ENCODE peak calls at places on chromosome 10, in nine cellular contexts. J, O, M, B, U, A, K, Y and Q are unnamed samples.
A peak's percentile ranks its signal among the peaks of the same experiment; 100 is the strongest.

GRCh38 chr10:95319239-95319638 is 28.4 kb upstream of the PDLIM1 start:
- DNase-seq in K (no peak), J (no peak), B (no peak), U (no peak), M (peak; percentile 33), O (peak; percentile 35), Y (no peak), A (no peak), Q (no peak)

GRCh38 chr10:78807504-78808202 is 261.1 kb upstream of the ZMIZ1 start:
- DNase-seq in M (no peak), J (no peak), K (no peak), U (no peak), A (no peak), O (no peak), Y (no peak), B (no peak), Q (no peak)

GRCh38 chr10:76080991-76081390 is 649.6 kb downstream of the LRMDA start:
- DNase-seq in O (no peak), B (no peak), U (no peak), M (peak; percentile 15), Y (no peak), K (no peak), J (no peak), A (no peak), Q (no peak)

GRCh38 chr10:80196270-80196949 is 8.9 kb downstream of the ANXA11 start:
- DNase-seq in A (no peak), K (peak; percentile 85), Y (no peak), M (peak; percentile 61), J (peak; percentile 58), U (peak; percentile 61), B (peak; percentile 90), O (peak; percentile 82), Q (peak; percentile 61)

GRCh38 chr10:28925154-28925663 is 247.9 kb downstream of the BAMBI start:
- DNase-seq in B (no peak), U (peak; percentile 68), A (no peak), O (no peak), M (no peak), Y (no peak), J (no peak), K (no peak), Q (no peak)

GRCh38 chr10:46235705-46236536 is 50.9 kb upstream of the ANTXRL start:
- DNase-seq in B (peak; percentile 9), O (no peak), K (no peak), Y (no peak), M (no peak), U (no peak), A (peak; percentile 0), J (no peak), Q (no peak)

GRCh38 chr10:89535185-89536012 is at the start of gene SLC16A12:
- DNase-seq in O (peak; percentile 55), K (no peak), U (peak; percentile 44), B (no peak), A (peak; percentile 44), J (no peak), Y (no peak), M (no peak), Q (no peak)

GRCh38 chr10:117132751-117133231 is 5.3 kb downstream of the VAX1 start:
- DNase-seq in A (peak; percentile 57), J (no peak), O (no peak), B (no peak), U (no peak), Y (no peak), K (no peak), M (no peak), Q (no peak)

GRCh38 chr10:49601857-49602256 is 8.3 kb upstream of the SLC18A3 start:
- DNase-seq in B (peak; percentile 22), M (peak; percentile 9), J (no peak), O (no peak), A (no peak), Y (no peak), U (no peak), K (no peak), Q (no peak)

GRCh38 chr10:21068025-21068656 is 171.0 kb upstream of the NEBL start:
- DNase-seq in J (no peak), B (no peak), K (no peak), A (no peak), O (no peak), U (no peak), M (no peak), Y (no peak), Q (no peak)

GRCh38 chr10:79248341-79248931 is 98.8 kb upstream of the PPIF start:
- DNase-seq in J (no peak), Y (peak; percentile 58), M (no peak), A (no peak), K (no peak), O (peak; percentile 41), B (no peak), U (peak; percentile 78), Q (no peak)

GRCh38 chr10:34018811-34019210 is 684.3 kb upstream of the NRP1 start:
- DNase-seq in M (no peak), O (peak; percentile 1), Y (no peak), J (no peak), U (no peak), K (no peak), B (no peak), A (no peak), Q (peak; percentile 33)

GRCh38 chr10:85832988-85833387 is 533.6 kb downstream of the GRID1 start:
- DNase-seq in B (no peak), Y (no peak), A (no peak), U (no peak), M (no peak), O (no peak), J (no peak), K (no peak), Q (no peak)

GRCh38 chr10:58336242-58336641 is 1.4 kb downstream of the UBE2D1 start:
- DNase-seq in M (no peak), O (no peak), A (no peak), K (no peak), J (no peak), U (no peak), Y (no peak), B (no peak), Q (no peak)

GRCh38 chr10:102628451-102628911 is 15.8 kb upstream of the TRIM8 start:
- DNase-seq in K (no peak), B (no peak), O (no peak), Y (peak; percentile 47), J (no peak), U (peak; percentile 86), A (no peak), M (no peak), Q (no peak)

GRCh38 chr10:113854019-113854756 is at the start of the genes DCLRE1A and NHLRC2:
- DNase-seq in O (peak; percentile 87), K (peak; percentile 83), Y (peak; percentile 77), U (peak; percentile 90), J (peak; percentile 47), A (peak; percentile 74), M (peak; percentile 75), B (peak; percentile 79), Q (peak; percentile 78)

GRCh38 chr10:3803295-3803883 is 18.4 kb upstream of the KLF6 start:
- DNase-seq in Y (no peak), O (no peak), U (no peak), J (no peak), A (no peak), B (no peak), M (peak; percentile 55), K (no peak), Q (no peak)

GRCh38 chr10:131947631-131948347 is 33.9 kb downstream of the BNIP3 start:
- DNase-seq in J (no peak), M (peak; percentile 78), U (no peak), A (no peak), K (no peak), O (no peak), Y (no peak), B (no peak), Q (no peak)

GRCh38 chr10:95496246-95496911 is 64.8 kb downstream of the SORBS1 start:
- DNase-seq in Y (no peak), O (peak; percentile 15), J (no peak), A (no peak), U (no peak), B (no peak), M (no peak), K (no peak), Q (no peak)

GRCh38 chr10:47214520-47214919 is 85.5 kb upstream of the GDF10 start:
- DNase-seq in M (peak; percentile 8), J (no peak), A (no peak), O (no peak), K (peak; percentile 20), B (no peak), U (no peak), Y (no peak), Q (no peak)

GRCh38 chr10:94006591-94007550 is 13.1 kb downstream of the PLCE1 start:
- DNase-seq in J (no peak), M (peak; percentile 78), Y (no peak), B (peak; percentile 61), A (no peak), K (peak; percentile 61), O (no peak), U (no peak), Q (no peak)

GRCh38 chr10:62814901-62815372 is 1.2 kb downstream of the EGR2 start:
- DNase-seq in Y (no peak), B (no peak), U (no peak), M (no peak), J (no peak), A (peak; percentile 33), K (no peak), O (peak; percentile 19), Q (no peak)

GRCh38 chr10:81978238-81978637 is 103.2 kb downstream of the NRG3 start:
- DNase-seq in K (no peak), B (no peak), M (no peak), U (no peak), A (peak; percentile 14), J (no peak), O (no peak), Y (no peak), Q (no peak)

GRCh38 chr10:12907651-12908050 is 93.9 kb downstream of the CCDC3 start:
- DNase-seq in J (no peak), Y (no peak), U (no peak), A (no peak), O (peak; percentile 1), B (no peak), M (peak; percentile 74), K (no peak), Q (no peak)

GRCh38 chr10:113554214-113554613 is 1.4 kb downstream of the HABP2 start:
- DNase-seq in O (no peak), B (no peak), U (no peak), M (no peak), J (no peak), K (no peak), Y (no peak), A (no peak), Q (no peak)

GRCh38 chr10:63267414-63268138 is 134.4 kb downstream of the NRBF2 start:
- DNase-seq in B (no peak), M (peak; percentile 94), K (no peak), Y (no peak), A (no peak), J (no peak), O (peak; percentile 52), U (no peak), Q (peak; percentile 35)

GRCh38 chr10:99621454-99622246 is 1.4 kb upstream of the SLC25A28 start:
- DNase-seq in B (no peak), J (no peak), K (no peak), M (no peak), Y (no peak), A (no peak), U (peak; percentile 39), O (no peak), Q (no peak)

GRCh38 chr10:8033812-8034665 is 20.4 kb upstream of the GATA3 start:
- DNase-seq in B (no peak), J (no peak), U (no peak), O (no peak), Y (no peak), M (no peak), A (no peak), K (no peak), Q (no peak)

GRCh38 chr10:128912568-128913311 is 554.3 kb upstream of the MGMT start:
- DNase-seq in U (no peak), A (no peak), B (no peak), K (no peak), M (no peak), Y (no peak), O (no peak), J (no peak), Q (no peak)

GRCh38 chr10:132627736-132628512 is 90.3 kb downstream of the INPP5A start:
- DNase-seq in K (no peak), M (peak; percentile 50), Y (no peak), O (no peak), A (no peak), J (no peak), B (peak; percentile 47), U (peak; percentile 60), Q (no peak)

GRCh38 chr10:89611282-89611681 is 33.8 kb downstream of the PANK1 start:
- DNase-seq in M (no peak), A (no peak), O (no peak), B (no peak), K (no peak), J (no peak), U (no peak), Y (no peak), Q (no peak)